ENCODE peak calls at places on chromosomes 12 and 14, in ten cellular contexts. I, J, R, U, Z, W, O, T, G and D are unnamed samples.

GRCh38 chr12:120199595-120200306 is 1.2 kb downstream of the RPLP0 start:
- DNase-seq in I (no peak), J (peak), R (no peak), U (peak), Z (peak), W (peak), O (no peak), T (no peak), G (no peak), D (no peak)

GRCh38 chr14:99134333-99135046 is 137.5 kb downstream of the BCL11B start:
- DNase-seq in I (peak), J (no peak), R (no peak), U (no peak), Z (no peak), W (no peak), O (no peak), T (no peak), G (no peak), D (no peak)

GRCh38 chr12:80849367-80849766 is 88.4 kb downstream of the LIN7A start:
- DNase-seq in I (no peak), J (no peak), R (no peak), U (no peak), Z (no peak), W (no peak), O (no peak), T (no peak), G (no peak), D (no peak)

GRCh38 chr14:37202265-37202664 is 4.5 kb downstream of the MIPOL1 start:
- DNase-seq in I (no peak), J (peak), R (no peak), U (no peak), Z (peak), W (no peak), O (no peak), T (no peak), G (no peak), D (no peak)

GRCh38 chr12:1978078-1978477 is 26.2 kb downstream of the DCP1B start:
- DNase-seq in I (no peak), J (no peak), R (no peak), U (no peak), Z (peak), W (no peak), O (no peak), T (no peak), G (no peak), D (no peak)

GRCh38 chr14:104405566-104406226 is 173.9 kb upstream of the C14orf180 start:
- DNase-seq in I (no peak), J (no peak), R (no peak), U (no peak), Z (no peak), W (no peak), O (no peak), T (no peak), G (no peak), D (no peak)

GRCh38 chr12:123431951-123432886 is 4.3 kb downstream of the RILPL2 start:
- DNase-seq in I (no peak), J (peak), R (no peak), U (no peak), Z (no peak), W (no peak), O (no peak), T (no peak), G (no peak), D (no peak)

GRCh38 chr12:47686645-47687240 is 19.1 kb downstream of the RPAP3 start:
- DNase-seq in I (no peak), J (peak), R (peak), U (peak), Z (peak), W (peak), O (no peak), T (no peak), G (peak), D (peak)

GRCh38 chr14:64303471-64303917 is 9.3 kb upstream of the ESR2 start:
- DNase-seq in I (no peak), J (peak), R (peak), U (no peak), Z (peak), W (no peak), O (no peak), T (no peak), G (no peak), D (no peak)

GRCh38 chr12:120314220-120314619 is 12.1 kb downstream of the SIRT4 start:
- DNase-seq in I (no peak), J (no peak), R (no peak), U (no peak), Z (peak), W (peak), O (no peak), T (no peak), G (no peak), D (peak)

GRCh38 chr12:78473136-78473535 is 391.4 kb upstream of the SYT1 start:
- DNase-seq in I (no peak), J (peak), R (no peak), U (no peak), Z (peak), W (no peak), O (no peak), T (no peak), G (no peak), D (no peak)

GRCh38 chr12:120583478-120584030 is 2.4 kb upstream of the POP5 start:
- DNase-seq in I (peak), J (peak), R (peak), U (peak), Z (peak), W (peak), O (peak), T (peak), G (peak), D (peak)

GRCh38 chr12:15982471-15982870 is 71.3 kb downstream of the DERA start:
- DNase-seq in I (no peak), J (peak), R (no peak), U (no peak), Z (peak), W (no peak), O (no peak), T (no peak), G (no peak), D (no peak)

GRCh38 chr12:15982071-15982470 is 70.9 kb downstream of the DERA start:
- DNase-seq in I (no peak), J (no peak), R (no peak), U (no peak), Z (no peak), W (no peak), O (no peak), T (no peak), G (no peak), D (no peak)

GRCh38 chr12:15977999-15978398 is 66.9 kb downstream of the DERA start:
- DNase-seq in I (no peak), J (no peak), R (no peak), U (no peak), Z (no peak), W (no peak), O (no peak), T (no peak), G (no peak), D (no peak)

GRCh38 chr12:15978431-15978950 is 67.4 kb downstream of the DERA start:
- DNase-seq in I (no peak), J (peak), R (no peak), U (no peak), Z (peak), W (peak), O (no peak), T (no peak), G (no peak), D (peak)

DNA sequence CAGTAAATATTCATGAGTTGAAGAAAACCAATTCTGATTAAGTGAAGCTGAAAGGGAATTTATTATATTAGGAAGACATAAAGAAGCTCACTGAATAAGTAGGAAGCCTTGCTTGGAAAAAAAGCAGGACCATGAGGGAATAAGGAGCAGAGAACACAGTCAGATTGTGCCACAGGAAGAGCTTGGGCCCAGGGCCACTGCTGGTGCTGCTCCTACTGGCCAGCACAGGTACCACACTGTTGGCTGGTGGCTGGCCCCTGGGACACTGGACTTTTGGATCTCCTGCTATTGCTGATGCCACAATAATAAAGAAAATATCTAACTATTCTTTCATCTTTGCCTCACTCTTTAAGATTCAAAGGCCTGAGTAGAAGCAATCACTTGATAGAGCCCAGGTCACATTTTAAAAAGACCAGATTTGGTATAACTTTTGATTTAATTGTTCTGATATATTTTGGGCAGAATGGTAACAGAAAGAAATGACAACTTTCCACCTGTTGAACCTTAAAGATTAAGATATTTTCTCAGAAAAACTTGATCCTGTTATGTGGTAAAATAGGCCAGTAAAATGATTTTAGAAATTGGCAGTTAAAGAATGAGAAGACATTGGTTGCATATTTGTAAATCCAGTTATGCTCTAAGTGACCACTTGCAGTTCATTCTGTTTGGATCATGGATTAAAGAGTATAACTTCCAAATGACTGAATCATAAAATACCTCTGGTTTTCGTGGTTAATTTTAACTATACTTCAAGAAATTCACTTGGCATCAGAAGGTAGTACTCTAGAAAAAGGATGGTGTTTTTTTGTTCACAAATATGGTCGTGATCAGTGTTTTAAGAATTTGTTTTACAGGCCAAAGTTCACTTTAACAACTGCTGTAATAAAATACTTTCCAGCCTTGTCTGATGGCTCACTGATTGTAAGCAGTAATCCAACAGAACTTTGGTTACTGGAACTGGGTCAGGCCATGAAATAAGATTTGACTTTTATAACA is 68.3 kb downstream of the DERA start:
- DNase-seq in I (no peak), J (peak), R (peak), U (peak), Z (peak), W (peak), O (peak), T (no peak), G (peak), D (peak)
- TF ChIP-seq CTCF in I (no peak), J (peak), R (peak), U (peak), Z (peak), W (peak), O (peak), T (peak), G (peak), D (peak)

GRCh38 chr12:102681309-102681708 is 200.9 kb upstream of the IGF1 start:
- DNase-seq in I (no peak), J (no peak), R (no peak), U (no peak), Z (no peak), W (no peak), O (no peak), T (no peak), G (no peak), D (no peak)
- TF ChIP-seq CTCF in I (no peak), J (no peak), R (no peak), U (no peak), Z (no peak), W (no peak), O (no peak), T (no peak), G (no peak), D (no peak)

GRCh38 chr12:131848753-131849152 is 20.6 kb downstream of the MMP17 start:
- DNase-seq in I (no peak), J (no peak), R (no peak), U (no peak), Z (no peak), W (no peak), O (no peak), T (no peak), G (no peak), D (no peak)

GRCh38 chr12:131849700-131850553 is 21.7 kb downstream of the MMP17 start:
- DNase-seq in I (no peak), J (no peak), R (no peak), U (no peak), Z (no peak), W (no peak), O (no peak), T (no peak), G (no peak), D (no peak)

GRCh38 chr12:131852551-131853299 is 24.5 kb downstream of the MMP17 start:
- DNase-seq in I (no peak), J (no peak), R (peak), U (no peak), Z (no peak), W (no peak), O (no peak), T (no peak), G (peak), D (no peak)

GRCh38 chr12:131851741-131852550 is 23.8 kb downstream of the MMP17 start:
- DNase-seq in I (no peak), J (no peak), R (no peak), U (no peak), Z (no peak), W (no peak), O (no peak), T (no peak), G (peak), D (no peak)

GRCh38 chr12:131850856-131851559 is 22.8 kb downstream of the MMP17 start:
- DNase-seq in I (no peak), J (no peak), R (no peak), U (no peak), Z (peak), W (peak), O (peak), T (peak), G (no peak), D (no peak)
- TF ChIP-seq CTCF in I (peak), J (no peak), R (no peak), U (peak), Z (peak), W (peak), O (peak), T (no peak), G (no peak), D (no peak)

GRCh38 chr14:74697543-74697942 is 15.3 kb downstream of the AREL1 start:
- DNase-seq in I (no peak), J (peak), R (no peak), U (peak), Z (peak), W (no peak), O (no peak), T (no peak), G (no peak), D (no peak)

GRCh38 chr14:74697976-74698375 is 14.9 kb downstream of the AREL1 start:
- DNase-seq in I (no peak), J (no peak), R (no peak), U (no peak), Z (no peak), W (no peak), O (no peak), T (no peak), G (no peak), D (no peak)

GRCh38 chr14:74698471-74698870 is 14.4 kb downstream of the AREL1 start:
- DNase-seq in I (no peak), J (no peak), R (no peak), U (no peak), Z (no peak), W (no peak), O (no peak), T (no peak), G (no peak), D (no peak)

GRCh38 chr14:74702293-74702692 is 10.6 kb downstream of the AREL1 start:
- DNase-seq in I (no peak), J (no peak), R (no peak), U (no peak), Z (no peak), W (no peak), O (no peak), T (no peak), G (no peak), D (no peak)

GRCh38 chr14:74698894-74699293 is 14.0 kb downstream of the AREL1 start:
- DNase-seq in I (no peak), J (peak), R (no peak), U (no peak), Z (no peak), W (no peak), O (no peak), T (no peak), G (no peak), D (no peak)
- TF ChIP-seq CTCF in I (no peak), J (no peak), R (no peak), U (no peak), Z (no peak), W (no peak), O (no peak), T (no peak), G (no peak), D (no peak)

GRCh38 chr14:24817638-24818053 is 183.7 kb upstream of the GZMB start:
- DNase-seq in I (no peak), J (no peak), R (no peak), U (no peak), Z (peak), W (peak), O (peak), T (no peak), G (no peak), D (peak)
- TF ChIP-seq CTCF in I (no peak), J (no peak), R (no peak), U (peak), Z (peak), W (no peak), O (no peak), T (peak), G (no peak), D (no peak)

DNA sequence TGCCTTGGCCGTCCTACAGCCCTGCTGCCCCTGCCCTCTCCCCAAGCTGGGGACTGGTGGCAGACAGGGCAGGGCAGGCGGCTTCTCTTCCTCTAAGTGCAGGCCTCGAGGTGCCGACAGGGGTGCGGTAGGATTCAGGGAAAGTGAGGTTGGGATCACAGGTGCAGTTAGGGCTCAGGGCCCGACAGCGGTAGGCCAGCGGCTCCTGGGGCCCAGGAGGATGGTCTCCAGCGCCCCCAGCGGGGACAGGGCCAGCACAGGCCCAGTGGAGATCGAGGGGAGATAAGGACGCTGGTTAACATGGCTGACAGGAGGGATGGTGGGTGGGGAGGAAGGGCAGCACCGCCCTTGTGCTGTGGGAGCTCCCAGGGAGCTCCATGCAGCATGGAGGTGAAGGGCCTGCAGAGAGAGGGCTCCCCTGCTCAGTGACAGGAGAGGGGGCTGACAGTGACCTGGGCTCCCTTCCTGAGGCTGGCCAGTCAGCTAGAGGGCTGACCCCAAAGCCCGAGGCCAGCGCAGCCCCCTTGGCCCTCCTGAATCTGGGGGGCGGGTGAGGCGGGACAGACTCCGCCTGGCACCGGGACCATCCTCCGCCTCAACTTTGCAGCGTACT is 860 bp upstream of the CRIP1 start:
- DNase-seq in I (no peak), J (no peak), R (peak), U (no peak), Z (no peak), W (peak), O (no peak), T (peak), G (peak), D (peak)
- TF ChIP-seq CTCF in I (no peak), J (no peak), R (peak), U (no peak), Z (no peak), W (peak), O (peak), T (peak), G (peak), D (no peak)